ENCODE peak calls at places on chromosomes 13 and 19, in six cellular contexts. U is H9, S is GM13976, J is fibroblast of pulmonary artery, N is foreskin fibroblast, P is neural crest cell. M is an unnamed sample.

GRCh38 chr19:39150235-39150634 is 24.6 kb downstream of the PAK4 start:
- DNase-seq in U (no peak), S (no peak), J (no peak), N (no peak), P (no peak), M (no peak)

GRCh38 chr19:16371540-16371986 is 46.9 kb downstream of the KLF2 start:
- DNase-seq in U (no peak), S (peak), J (no peak), N (no peak), P (no peak), M (peak)

GRCh38 chr13:77028202-77028601 is 1.2 kb upstream of the FBXL3 start:
- DNase-seq in U (no peak), S (no peak), J (peak), N (peak), P (no peak), M (no peak)

GRCh38 chr19:51354742-51355148 is 11.4 kb downstream of the ETFB start:
- DNase-seq in U (peak), S (no peak), J (peak), N (no peak), P (peak), M (no peak)

GRCh38 chr13:109436841-109437240 is 349.5 kb downstream of the IRS2 start:
- DNase-seq in U (no peak), S (no peak), J (no peak), N (no peak), P (no peak), M (no peak)

GRCh38 chr19:42134671-42135070 is 2.4 kb upstream of the POU2F2 start:
- DNase-seq in U (no peak), S (no peak), J (no peak), N (no peak), P (no peak), M (no peak)

GRCh38 chr19:52896431-52897148 is 845 bp downstream of the ZNF320 start:
- DNase-seq in U (peak), S (peak), J (peak), N (no peak), P (peak), M (peak)

GRCh38 chr19:10146142-10146541 is 26.4 kb upstream of the EIF3G start:
- DNase-seq in U (no peak), S (no peak), J (no peak), N (no peak), P (no peak), M (no peak)

GRCh38 chr13:91516799-91517198 is 118.4 kb downstream of the GPC5 start:
- DNase-seq in U (no peak), S (no peak), J (no peak), N (no peak), P (no peak), M (no peak)

GRCh38 chr13:26377038-26377437 is 123.1 kb downstream of the CDK8 start:
- DNase-seq in U (peak), S (no peak), J (peak), N (peak), P (peak), M (no peak)

GRCh38 chr13:78182813-78183212 is 264.2 kb upstream of the EDNRB start:
- DNase-seq in U (no peak), S (no peak), J (no peak), N (no peak), P (no peak), M (no peak)

GRCh38 chr19:10270616-10271394 is at the start of gene ICAM1:
- DNase-seq in U (peak), S (peak), J (peak), N (peak), P (no peak), M (peak)

GRCh38 chr19:42149447-42150202 is 17.4 kb upstream of the POU2F2 start:
- DNase-seq in U (peak), S (no peak), J (no peak), N (no peak), P (no peak), M (no peak)

GRCh38 chr13:99347911-99348451 is 40.8 kb upstream of the GPR183 start:
- DNase-seq in U (no peak), S (no peak), J (no peak), N (no peak), P (no peak), M (no peak)

GRCh38 chr13:98665638-98665995 is 86.9 kb downstream of the SLC15A1 start:
- DNase-seq in U (no peak), S (no peak), J (no peak), N (no peak), P (no peak), M (no peak)

GRCh38 chr19:48645652-48646191 is at the start of gene CA11:
- DNase-seq in U (peak), S (no peak), J (no peak), N (no peak), P (no peak), M (no peak)

GRCh38 chr13:100340865-100341264 is 247.7 kb downstream of the GGACT start:
- DNase-seq in U (no peak), S (no peak), J (no peak), N (no peak), P (no peak), M (no peak)

GRCh38 chr13:45873491-45874360 is 22.2 kb upstream of the SIAH3 start:
- DNase-seq in U (no peak), S (no peak), J (peak), N (no peak), P (no peak), M (no peak)

GRCh38 chr19:17289489-17289888 is 7.8 kb downstream of the ANKLE1 start:
- DNase-seq in U (peak), S (peak), J (peak), N (peak), P (peak), M (peak)

GRCh38 chr19:35663981-35664380 is 2.3 kb upstream of the UPK1A start:
- DNase-seq in U (no peak), S (no peak), J (no peak), N (no peak), P (no peak), M (no peak)

GRCh38 chr19:35665157-35665556 is 1.2 kb upstream of the UPK1A start:
- DNase-seq in U (no peak), S (no peak), J (no peak), N (no peak), P (no peak), M (no peak)

GRCh38 chr19:35666251-35666913 is at the start of gene UPK1A:
- DNase-seq in U (no peak), S (no peak), J (no peak), N (no peak), P (no peak), M (no peak)

GRCh38 chr19:35661995-35662340 is 4.3 kb upstream of the UPK1A start:
- DNase-seq in U (no peak), S (no peak), J (no peak), N (no peak), P (no peak), M (no peak)

GRCh38 chr19:35665604-35666003 is 713 bp upstream of the UPK1A start:
- DNase-seq in U (no peak), S (no peak), J (no peak), N (no peak), P (no peak), M (no peak)
- TF ChIP-seq CTCF in U (no peak), S (no peak), J (no peak), N (no peak), P (no peak), M (no peak)

GRCh38 chr19:11460207-11460606 is 20.6 kb downstream of the ELAVL3 start:
- DNase-seq in U (no peak), S (peak), J (no peak), N (no peak), P (no peak), M (no peak)
- TF ChIP-seq CTCF in U (peak), S (peak), J (peak), N (no peak), P (peak), M (peak)

GRCh38 chr13:21061077-21061945 is at the start of gene LATS2:
- DNase-seq in U (peak), S (peak), J (peak), N (peak), P (peak), M (peak)
- TF ChIP-seq CTCF in U (no peak), S (no peak), J (peak), N (no peak), P (no peak), M (peak)

GRCh38 chr13:90420683-90421082 is 926.8 kb upstream of the MIR17HG start:
- DNase-seq in U (no peak), S (no peak), J (peak), N (no peak), P (no peak), M (no peak)
- TF ChIP-seq CTCF in U (peak), S (no peak), J (peak), N (peak), P (no peak), M (no peak)

M was measured in GM10248.